ENCODE peak calls at places on chromosomes 7 and 10, in six cellular contexts. A is T-helper 17 cell; P is H1; R is iPS DF 6.9; M is activated effector memory CD4-positive, alpha-beta T cell treated with anti-CD3 and anti-CD28 coated beads, Interleukin-2, amount 50 U/mL, for 16 hours; Q is fibroblast of the conjunctiva. K is an unnamed sample.

GRCh38 chr10:49025347-49025983 is 85.8 kb upstream of the LRRC18 start:
- DNase-seq in P (no peak), R (no peak), A (no peak), Q (no peak), M (no peak), K (no peak)

GRCh38 chr10:93220315-93221170 is 146.8 kb downstream of the CYP26A1 start:
- DNase-seq in M (no peak), Q (no peak), P (no peak), A (no peak), R (no peak), K (no peak)

GRCh38 chr7:102836206-102836938 is 76.4 kb upstream of the LRRC17 start:
- DNase-seq in A (no peak), Q (peak), M (no peak), R (no peak), P (no peak), K (peak)

GRCh38 chr10:100562008-100562672 is 26.4 kb downstream of the HIF1AN start:
- DNase-seq in R (peak), P (peak), Q (peak), M (peak), A (peak), K (peak)

GRCh38 chr10:60594476-60595051 is 183.7 kb upstream of the CDK1 start:
- DNase-seq in R (peak), Q (no peak), P (no peak), M (no peak), A (no peak), K (peak)

GRCh38 chr7:149865437-149865836 is 8.3 kb upstream of the ATP6V0E2 start:
- DNase-seq in R (no peak), Q (no peak), M (peak), P (no peak), A (peak), K (no peak)

GRCh38 chr7:115831371-115831770 is 199.2 kb downstream of the TFEC start:
- DNase-seq in P (no peak), M (no peak), R (no peak), A (no peak), Q (no peak), K (no peak)

GRCh38 chr7:20793686-20794394 is 7.2 kb upstream of the SP8 start:
- DNase-seq in Q (no peak), M (no peak), A (no peak), R (no peak), P (no peak), K (peak)

GRCh38 chr7:107122483-107122882 is 46.3 kb upstream of the HBP1 start:
- DNase-seq in Q (peak), R (no peak), A (no peak), P (no peak), M (no peak), K (no peak)

GRCh38 chr10:124705021-124705740 is 39.0 kb downstream of the FAM53B start:
- DNase-seq in R (peak), A (no peak), M (no peak), P (no peak), Q (no peak), K (peak)

GRCh38 chr7:66257481-66257880 is 52.3 kb downstream of the TPST1 start:
- DNase-seq in P (no peak), Q (no peak), A (no peak), R (no peak), M (no peak), K (no peak)

GRCh38 chr7:105985250-105985649 is 22.2 kb downstream of the CDHR3 start:
- DNase-seq in R (no peak), Q (no peak), A (no peak), P (no peak), M (no peak), K (no peak)

GRCh38 chr7:65477326-65477725 is 103.7 kb downstream of the ZNF92 start:
- DNase-seq in M (no peak), A (no peak), Q (no peak), R (peak), P (peak), K (peak)

GRCh38 chr7:95004618-95005282 is 97.4 kb downstream of the PPP1R9A start:
- DNase-seq in P (no peak), A (no peak), Q (no peak), M (no peak), R (no peak), K (no peak)

GRCh38 chr7:371119-371778 is 81.3 kb downstream of the FOXL3 start:
- DNase-seq in Q (no peak), P (no peak), A (peak), R (no peak), M (peak), K (no peak)

GRCh38 chr10:117946525-117947070 is 100.1 kb downstream of the RAB11FIP2 start:
- DNase-seq in A (no peak), M (no peak), R (no peak), P (no peak), Q (no peak), K (no peak)

GRCh38 chr10:130757271-130757670 is 554.2 kb downstream of the TCERG1L start:
- DNase-seq in A (no peak), Q (no peak), R (no peak), P (no peak), M (peak), K (no peak)

GRCh38 chr10:98138031-98138430 is 3.6 kb downstream of the R3HCC1L start:
- DNase-seq in A (no peak), R (no peak), M (no peak), Q (no peak), P (no peak), K (no peak)

GRCh38 chr10:33635967-33636366 is 301.5 kb upstream of the NRP1 start:
- DNase-seq in P (no peak), M (no peak), Q (no peak), A (no peak), R (no peak), K (no peak)

GRCh38 chr10:122135251-122136025 is 135.7 kb upstream of the BTBD16 start:
- DNase-seq in M (no peak), A (no peak), R (no peak), Q (no peak), P (no peak), K (no peak)

GRCh38 chr10:86123745-86124144 is 242.8 kb downstream of the GRID1 start:
- DNase-seq in M (no peak), Q (no peak), A (no peak), R (no peak), P (no peak), K (no peak)

GRCh38 chr10:58756126-58756525 is 243.5 kb downstream of the BICC1 start:
- DNase-seq in P (no peak), R (no peak), M (no peak), A (no peak), Q (no peak), K (no peak)

GRCh38 chr7:77415822-77416620 is at the start of gene GSAP:
- DNase-seq in A (peak), P (no peak), Q (no peak), M (peak), R (no peak), K (peak)

GRCh38 chr7:66269978-66270377 is 64.8 kb downstream of the TPST1 start:
- DNase-seq in A (no peak), M (no peak), R (no peak), P (no peak), Q (no peak), K (no peak)

GRCh38 chr7:66152538-66153191 is 38.0 kb downstream of the CRCP start:
- DNase-seq in Q (no peak), A (no peak), M (no peak), P (peak), R (peak), K (peak)

GRCh38 chr10:48253970-48254657 is 20.4 kb downstream of the FRMPD2 start:
- DNase-seq in M (no peak), A (no peak), Q (no peak), P (no peak), R (no peak), K (peak)

GRCh38 chr10:133030791-133031190 is 56.9 kb upstream of the ADGRA1 start:
- DNase-seq in Q (no peak), R (no peak), A (no peak), M (no peak), P (no peak), K (peak)

K was measured in mesendoderm.